ENCODE peak calls at places on chromosomes 16 and 17, in eight cellular contexts. T is AG09309, I is progenitor cell of endocrine pancreas, R is BJ, Q is prostate gland, D is AG04450, A is fibroblast of the aortic adventitia, J is heart right ventricle. M is an unnamed sample.

GRCh38 chr17:31678431-31678830 is 180.6 kb downstream of the COPRS start:
- DNase-seq in T (peak; percentile 21), I (no peak), R (no peak), Q (no peak), D (no peak), A (peak; percentile 25), J (no peak), M (no peak)

GRCh38 chr17:19753661-19754463 is 5.8 kb upstream of the ALDH3A1 start:
- DNase-seq in T (no peak), I (no peak), R (no peak), Q (peak; percentile 73), D (no peak), A (no peak), J (peak; percentile 35), M (no peak)

GRCh38 chr17:4998666-4999428 is 1.1 kb downstream of the KIF1C start:
- DNase-seq in T (no peak), I (no peak), R (no peak), Q (no peak), D (no peak), A (no peak), J (no peak), M (peak; percentile 80)

GRCh38 chr17:79865351-79866210 is 26.3 kb upstream of the CBX4 start:
- DNase-seq in T (no peak), I (no peak), R (no peak), Q (no peak), D (no peak), A (no peak), J (no peak), M (peak; percentile 67)

GRCh38 chr17:67476787-67477335 is 99.8 kb downstream of the PITPNC1 start:
- DNase-seq in T (no peak), I (no peak), R (no peak), Q (no peak), D (no peak), A (no peak), J (no peak), M (no peak)

GRCh38 chr16:70725912-70726828 is 40.3 kb upstream of the MTSS2 start:
- DNase-seq in T (no peak), I (no peak), R (no peak), Q (peak; percentile 28), D (no peak), A (peak; percentile 24), J (peak; percentile 73), M (no peak)

GRCh38 chr17:75774471-75774987 is 9.5 kb upstream of the GALK1 start:
- DNase-seq in T (no peak), I (no peak), R (no peak), Q (no peak), D (no peak), A (no peak), J (no peak), M (no peak)

GRCh38 chr16:27841911-27842310 is 221.6 kb downstream of the GSG1L start:
- DNase-seq in T (no peak), I (no peak), R (no peak), Q (no peak), D (no peak), A (no peak), J (no peak), M (no peak)

GRCh38 chr16:87628940-87629339 is 26.6 kb downstream of the JPH3 start:
- DNase-seq in T (peak; percentile 13), I (no peak), R (no peak), Q (no peak), D (no peak), A (peak; percentile 3), J (no peak), M (no peak)

GRCh38 chr17:67386965-67387551 is 10.0 kb downstream of the PITPNC1 start:
- DNase-seq in T (no peak), I (peak; percentile 52), R (no peak), Q (no peak), D (no peak), A (peak; percentile 72), J (no peak), M (peak; percentile 43)

GRCh38 chr17:330993-331701 is 21.5 kb downstream of the RPH3AL start:
- DNase-seq in T (no peak), I (no peak), R (no peak), Q (no peak), D (no peak), A (no peak), J (peak; percentile 75), M (no peak)

GRCh38 chr16:78094166-78094565 is 5.3 kb upstream of the WWOX start:
- DNase-seq in T (no peak), I (no peak), R (no peak), Q (no peak), D (no peak), A (no peak), J (no peak), M (no peak)

GRCh38 chr16:89422905-89423630 is 67.3 kb downstream of the ANKRD11 start:
- DNase-seq in T (no peak), I (no peak), R (no peak), Q (no peak), D (no peak), A (peak; percentile 33), J (no peak), M (peak; percentile 64)

GRCh38 chr17:81341347-81342061 is 46.4 kb upstream of the SLC38A10 start:
- DNase-seq in T (no peak), I (no peak), R (no peak), Q (no peak), D (no peak), A (no peak), J (no peak), M (no peak)

GRCh38 chr16:53052519-53053501 is at the start of gene CHD9NB:
- DNase-seq in T (peak; percentile 90), I (no peak), R (peak; percentile 68), Q (peak; percentile 87), D (peak; percentile 61), A (peak; percentile 95), J (no peak), M (peak; percentile 49)

GRCh38 chr17:56319531-56319930 is 166.3 kb downstream of the ANKFN1 start:
- DNase-seq in T (peak; percentile 28), I (no peak), R (peak; percentile 11), Q (peak; percentile 10), D (peak; percentile 29), A (peak; percentile 79), J (no peak), M (peak; percentile 23)

GRCh38 chr16:22103371-22103890 is 11.1 kb downstream of the VWA3A start:
- DNase-seq in T (no peak), I (no peak), R (no peak), Q (no peak), D (no peak), A (no peak), J (no peak), M (no peak)

GRCh38 chr16:22098538-22099255 is 6.4 kb downstream of the VWA3A start:
- DNase-seq in T (peak; percentile 17), I (no peak), R (no peak), Q (no peak), D (no peak), A (peak; percentile 55), J (peak; percentile 12), M (peak; percentile 73)

GRCh38 chr16:22093952-22094351 is 1.6 kb downstream of the VWA3A start:
- DNase-seq in T (no peak), I (no peak), R (no peak), Q (no peak), D (no peak), A (no peak), J (no peak), M (no peak)

GRCh38 chr16:22099256-22099975 is 7.1 kb downstream of the VWA3A start:
- DNase-seq in T (no peak), I (no peak), R (no peak), Q (no peak), D (no peak), A (no peak), J (no peak), M (no peak)
- TF ChIP-seq CTCF in T (no peak), I (no peak), R (no peak), Q (no peak), D (no peak), A (no peak), J (no peak), M (no peak)

GRCh38 chr17:82424001-82424862 is 5.8 kb upstream of the OGFOD3 start:
- DNase-seq in T (no peak), I (no peak), R (no peak), Q (no peak), D (no peak), A (peak; percentile 64), J (no peak), M (peak; percentile 71)
- TF ChIP-seq CTCF in T (peak; percentile 76), I (peak; percentile 60), R (peak; percentile 73), Q (peak; percentile 61), D (peak; percentile 59), A (peak; percentile 78), J (peak; percentile 34), M (peak; percentile 78)

GRCh38 chr17:7486181-7486580 is 2.0 kb downstream of the POLR2A start:
- DNase-seq in T (no peak), I (no peak), R (peak; percentile 42), Q (no peak), D (no peak), A (peak; percentile 49), J (no peak), M (no peak)

GRCh38 chr17:7483238-7484066 is 714 bp upstream of the POLR2A start:
- DNase-seq in T (peak; percentile 73), I (peak; percentile 81), R (peak; percentile 44), Q (peak; percentile 95), D (peak; percentile 78), A (peak; percentile 95), J (peak; percentile 97), M (peak; percentile 92)

GRCh38 chr17:7484964-7485377 is 805 bp downstream of the POLR2A start:
- DNase-seq in T (no peak), I (no peak), R (no peak), Q (no peak), D (no peak), A (no peak), J (no peak), M (no peak)

GRCh38 chr17:7479389-7480192 is at the start of gene ZBTB4:
- DNase-seq in T (no peak), I (peak; percentile 40), R (no peak), Q (peak; percentile 62), D (no peak), A (peak; percentile 40), J (peak; percentile 59), M (peak; percentile 86)

DNA sequence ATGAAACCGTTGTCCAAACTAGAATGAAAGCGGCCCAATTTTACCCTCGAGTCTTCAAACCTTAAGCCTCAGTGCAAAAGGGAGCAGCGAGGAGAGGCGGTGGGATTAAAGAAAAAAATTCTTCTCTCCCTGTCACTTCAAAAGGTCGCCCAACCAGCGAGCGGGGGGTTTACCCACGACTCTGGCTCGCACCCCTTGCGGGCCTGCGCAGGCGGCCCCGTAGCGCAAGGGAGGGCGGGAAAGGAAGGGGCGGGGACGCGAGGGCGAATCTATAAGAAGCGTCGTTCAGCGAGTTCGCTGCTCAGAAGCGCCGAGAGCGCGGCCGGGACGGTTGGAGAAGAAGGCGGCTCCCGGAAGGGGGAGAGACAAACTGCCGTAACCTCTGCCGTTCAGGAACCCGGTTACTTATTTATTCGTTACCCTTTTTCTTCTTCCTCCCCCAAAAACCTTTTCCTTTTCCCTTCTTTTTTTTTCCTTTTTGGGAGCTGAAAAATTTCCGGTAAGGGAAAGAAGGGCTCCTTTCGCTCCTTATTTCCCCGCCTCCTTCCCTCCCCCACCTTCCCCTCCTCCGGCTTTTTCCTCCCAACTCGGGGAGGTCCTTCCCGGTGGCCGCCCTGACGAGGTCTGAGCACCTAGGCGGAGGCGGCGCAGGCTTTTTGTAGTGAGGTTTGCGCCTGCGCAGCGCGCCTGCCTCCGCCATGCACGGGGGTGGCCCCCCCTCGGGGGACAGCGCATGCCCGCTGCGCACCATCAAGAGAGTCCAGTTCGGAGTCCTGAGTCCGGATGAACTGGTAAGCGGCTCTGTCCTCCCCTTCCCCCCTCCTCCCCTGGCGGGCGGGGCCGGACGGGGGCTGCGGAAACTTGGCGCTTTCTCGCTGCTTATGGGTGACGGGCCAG is at the start of gene POLR2A:
- DNase-seq in T (peak; percentile 95), I (peak; percentile 96), R (peak; percentile 92), Q (peak; percentile 97), D (peak; percentile 96), A (peak; percentile 99), J (peak; percentile 98), M (peak; percentile 97)
- TF ChIP-seq CTCF in T (no peak), I (no peak), R (no peak), Q (peak; percentile 28), D (no peak), A (no peak), J (no peak), M (peak; percentile 6)

GRCh38 chr17:63440127-63440769 is 5.9 kb downstream of the CYB561 start:
- DNase-seq in T (no peak), I (no peak), R (no peak), Q (no peak), D (no peak), A (no peak), J (no peak), M (no peak)
- TF ChIP-seq CTCF in T (no peak), I (no peak), R (no peak), Q (no peak), D (no peak), A (no peak), J (no peak), M (no peak)